ENCODE peak calls at places on chromosomes 5 and 9, in eight cellular contexts. M is A549, U is heart left ventricle, H is AG09309, F is GM06990, B is AG04449, E is coronary artery, N is tibial nerve. A is an unnamed sample.

GRCh38 chr9:96513622-96514021 is 63.7 kb downstream of the HABP4 start:
- DNase-seq in M (no peak), U (no peak), H (no peak), F (no peak), B (no peak), E (no peak), N (no peak), A (no peak)

GRCh38 chr5:181160144-181160754 is 12.9 kb downstream of the OR2V2 start:
- DNase-seq in M (peak; percentile 87), U (no peak), H (no peak), F (peak; percentile 66), B (no peak), E (no peak), N (no peak), A (no peak)

GRCh38 chr5:103569313-103570060 is 6.9 kb upstream of the NUDT12 start:
- DNase-seq in M (no peak), U (no peak), H (no peak), F (no peak), B (no peak), E (no peak), N (no peak), A (no peak)

GRCh38 chr5:59358497-59358896 is 535.0 kb downstream of the PDE4D start:
- DNase-seq in M (no peak), U (no peak), H (no peak), F (no peak), B (no peak), E (no peak), N (no peak), A (no peak)

GRCh38 chr9:105062222-105062850 is 134.4 kb upstream of the ABCA1 start:
- DNase-seq in M (no peak), U (no peak), H (no peak), F (no peak), B (no peak), E (no peak), N (no peak), A (no peak)

GRCh38 chr9:136044207-136044970 is 50.7 kb downstream of the NACC2 start:
- DNase-seq in M (no peak), U (no peak), H (no peak), F (no peak), B (no peak), E (no peak), N (no peak), A (no peak)

GRCh38 chr9:119902611-119903010 is 533.4 kb upstream of the BRINP1 start:
- DNase-seq in M (no peak), U (no peak), H (no peak), F (no peak), B (no peak), E (no peak), N (no peak), A (no peak)

GRCh38 chr9:100394032-100394695 is 32.8 kb upstream of the MSANTD3 start:
- DNase-seq in M (no peak), U (no peak), H (no peak), F (no peak), B (no peak), E (no peak), N (no peak), A (no peak)

GRCh38 chr9:87760534-87760933 is 34.6 kb downstream of the CTSL start:
- DNase-seq in M (no peak), U (no peak), H (no peak), F (no peak), B (no peak), E (no peak), N (no peak), A (no peak)

GRCh38 chr5:126926152-126926551 is 104.2 kb downstream of the MARCHF3 start:
- DNase-seq in M (no peak), U (no peak), H (no peak), F (no peak), B (no peak), E (no peak), N (no peak), A (no peak)

GRCh38 chr5:101143526-101143925 is 240.4 kb upstream of the ST8SIA4 start:
- DNase-seq in M (no peak), U (no peak), H (no peak), F (no peak), B (no peak), E (no peak), N (no peak), A (no peak)

DNA sequence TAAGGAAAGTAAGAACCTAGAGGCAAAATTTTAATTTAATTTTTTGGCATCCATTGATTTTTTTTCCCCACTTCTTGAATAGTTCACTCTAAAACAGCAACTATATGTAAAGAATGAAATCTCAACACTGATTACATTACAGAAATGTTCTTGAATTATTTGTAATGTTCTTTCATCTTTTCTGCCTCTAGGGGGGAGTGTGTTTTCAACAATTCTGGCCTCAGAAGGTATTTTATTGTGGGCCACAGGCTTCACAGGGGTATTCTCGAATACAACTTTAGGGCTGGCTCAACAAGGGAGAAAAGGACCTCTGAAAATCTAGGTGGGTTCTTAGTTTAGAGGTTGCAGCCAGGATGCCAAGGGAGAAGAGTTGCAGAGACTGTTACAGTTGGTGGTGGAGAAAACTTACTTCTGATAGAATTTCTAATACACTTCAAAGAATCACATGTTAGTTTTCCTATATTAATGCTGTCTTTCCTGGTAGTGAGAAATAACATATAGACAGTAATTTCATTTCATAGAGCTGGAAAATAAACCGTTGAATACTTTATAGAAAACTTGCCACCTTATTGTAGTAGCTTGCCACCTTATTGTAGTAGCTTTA is 3.6 kb upstream of the NPR3 start:
- DNase-seq in M (peak; percentile 52), U (no peak), H (no peak), F (no peak), B (no peak), E (no peak), N (no peak), A (no peak)
- TF ChIP-seq CTCF in M (peak; percentile 86), U (peak; percentile 47), H (peak; percentile 49), F (peak; percentile 57), B (peak; percentile 9), E (no peak), N (peak; percentile 25), A (peak; percentile 46)

DNA sequence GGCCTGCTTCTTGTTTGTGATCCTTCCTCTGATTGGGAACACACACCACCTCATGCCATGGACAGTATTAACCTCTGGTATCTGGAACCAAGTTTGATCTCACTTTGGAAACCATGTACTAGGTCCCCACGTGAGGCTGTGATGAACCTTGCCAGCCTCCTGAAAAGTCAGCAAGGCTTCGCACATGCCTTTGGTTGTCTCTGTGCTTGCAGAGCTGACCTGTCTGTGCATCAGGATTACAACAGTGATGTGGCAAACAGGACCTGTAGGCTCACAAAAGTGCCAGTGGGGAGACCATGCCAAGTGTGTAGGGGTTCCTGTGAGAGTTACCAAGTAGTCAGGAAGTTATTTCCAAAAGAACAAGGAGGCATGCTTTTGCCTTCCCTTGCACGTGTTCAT is 1.4 kb downstream of the ACO1 start:
- DNase-seq in M (no peak), U (no peak), H (no peak), F (no peak), B (no peak), E (no peak), N (no peak), A (no peak)
- H3K4me3 ChIP-seq in M (no peak overlapping the region), U (no peak overlapping the region), H (no peak overlapping the region), F (no peak overlapping the region), B (peak overlapping the region; percentile 85), E (peak overlapping the region; percentile 90), N (no peak overlapping the region), A (peak overlapping the region; percentile 77)

DNA sequence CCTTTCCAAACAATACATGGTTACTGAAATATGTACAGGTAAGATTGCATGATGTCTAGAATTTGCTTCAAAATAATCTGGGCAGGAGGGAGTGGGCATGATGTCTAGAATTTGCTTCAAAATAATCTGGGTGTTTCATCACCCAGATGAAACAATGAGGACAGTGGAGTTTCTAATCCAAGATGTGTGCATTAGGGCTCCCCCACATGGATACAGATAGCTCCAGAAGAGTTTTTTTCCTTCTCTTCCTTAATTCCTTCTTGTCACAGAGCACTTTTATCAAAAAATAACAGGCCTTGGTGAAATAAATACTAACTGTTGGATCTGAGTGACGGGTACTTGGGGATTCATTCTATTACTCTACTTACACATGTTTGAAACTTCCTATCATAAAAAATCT is 14.9 kb downstream of the ATOX1 start:
- DNase-seq in M (no peak), U (no peak), H (no peak), F (no peak), B (no peak), E (no peak), N (no peak), A (no peak)
- TF ChIP-seq CTCF in M (no peak), U (no peak), H (no peak), F (no peak), B (no peak), E (no peak), N (no peak), A (no peak)

DNA sequence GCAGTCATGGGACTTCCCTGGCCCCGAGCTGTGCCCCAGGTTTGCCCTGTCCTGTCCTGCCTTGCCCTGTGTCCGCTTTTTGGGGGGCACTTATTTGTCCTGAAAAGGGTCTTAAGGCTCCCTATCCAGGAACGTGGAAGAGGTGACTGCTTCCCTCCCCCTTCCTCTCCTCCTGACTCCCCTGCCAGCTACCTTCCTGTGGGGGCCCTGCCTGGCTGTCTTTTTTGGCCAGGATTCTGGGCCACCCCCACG is 6.5 kb upstream of the KLF9 start:
- DNase-seq in M (no peak), U (no peak), H (no peak), F (peak; percentile 14), B (no peak), E (no peak), N (no peak), A (no peak)
- H3K4me3 ChIP-seq in M (peak overlapping the region; percentile 59), U (peak overlapping the region; percentile 67), H (peak overlapping the region; percentile 62), F (no peak overlapping the region), B (peak overlapping the region; percentile 31), E (peak overlapping the region; percentile 83), N (peak overlapping the region; percentile 50), A (peak overlapping the region; percentile 48)

GRCh38 chr5:54404568-54404967 is 50.9 kb upstream of the HSPB3 start:
- DNase-seq in M (no peak), U (no peak), H (no peak), F (no peak), B (no peak), E (no peak), N (no peak), A (no peak)
- TF ChIP-seq CTCF in M (no peak), U (no peak), H (no peak), F (no peak), B (no peak), E (no peak), N (no peak), A (no peak)

DNA sequence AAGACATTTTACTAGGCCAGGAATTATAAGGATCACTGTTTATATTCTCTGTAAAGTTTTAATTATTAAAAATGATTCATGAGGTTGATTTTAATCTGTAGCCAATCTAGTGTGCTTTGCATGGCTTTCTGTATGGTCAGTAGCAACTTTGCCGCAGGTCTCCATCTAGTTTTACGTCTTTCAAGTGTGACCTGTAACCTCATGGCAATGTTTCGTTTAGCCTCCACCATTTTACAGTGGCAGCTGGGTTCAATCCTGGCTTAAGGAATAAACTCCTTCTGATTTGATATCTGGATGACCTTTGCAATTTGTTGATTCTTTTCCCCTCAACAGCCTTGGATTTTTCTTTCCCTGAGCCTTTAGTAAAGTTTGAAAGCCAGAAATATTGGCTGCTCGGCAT is 434.5 kb upstream of the CDH9 start:
- DNase-seq in M (peak; percentile 10), U (no peak), H (no peak), F (no peak), B (no peak), E (no peak), N (no peak), A (no peak)
- H3K4me3 ChIP-seq in M (peak overlapping the region; percentile 63), U (no peak overlapping the region), H (no peak overlapping the region), F (peak overlapping the region; percentile 71), B (no peak overlapping the region), E (no peak overlapping the region), N (no peak overlapping the region), A (no peak overlapping the region)

GRCh38 chr9:36832232-36832795 is 201.8 kb downstream of the PAX5 start:
- DNase-seq in M (no peak), U (no peak), H (no peak), F (no peak), B (no peak), E (no peak), N (no peak), A (no peak)
- TF ChIP-seq CTCF in M (no peak), U (no peak), H (no peak), F (no peak), B (no peak), E (no peak), N (no peak), A (no peak)